ENCODE peak calls at places on chromosome 10, in ten cellular contexts. One of them, this sample, is unnamed.
A peak's percentile ranks its signal among the peaks of the same experiment; 100 is the strongest.

GRCh38 chr10:129949411-129950335 is 14.4 kb downstream of the EBF3 start:
- DNase-seq in astrocyte of the spinal cord: no peak
- DNase-seq in heart right ventricle: peak; percentile 82
- DNase-seq in psoas muscle: peak; percentile 80
- DNase-seq in fibroblast of mammary gland: peak; percentile 67
- DNase-seq in left ventricle myocardium inferior: peak; percentile 83
- DNase-seq in HepG2: no peak
- DNase-seq in fibroblast of pulmonary artery: peak; percentile 85
- DNase-seq in GM06990: no peak
- DNase-seq in PC-3: no peak
- DNase-seq in this sample: no peak

GRCh38 chr10:33155720-33156638 is 178.5 kb downstream of the NRP1 start:
- DNase-seq in HepG2: peak; percentile 99
- DNase-seq in fibroblast of mammary gland: peak; percentile 88
- DNase-seq in left ventricle myocardium inferior: no peak
- DNase-seq in heart right ventricle: no peak
- DNase-seq in PC-3: peak; percentile 100
- DNase-seq in psoas muscle: no peak
- DNase-seq in astrocyte of the spinal cord: peak; percentile 72
- DNase-seq in fibroblast of pulmonary artery: peak; percentile 72
- DNase-seq in GM06990: no peak
- DNase-seq in this sample: peak; percentile 83

GRCh38 chr10:100232101-100232500 is 2.7 kb upstream of the CHUK start:
- DNase-seq in psoas muscle: no peak
- DNase-seq in heart right ventricle: no peak
- DNase-seq in astrocyte of the spinal cord: no peak
- DNase-seq in PC-3: no peak
- DNase-seq in HepG2: no peak
- DNase-seq in fibroblast of mammary gland: peak; percentile 54
- DNase-seq in fibroblast of pulmonary artery: no peak
- DNase-seq in GM06990: no peak
- DNase-seq in left ventricle myocardium inferior: no peak
- DNase-seq in this sample: no peak

GRCh38 chr10:96025566-96025965 is 17.8 kb upstream of the CCNJ start:
- DNase-seq in fibroblast of mammary gland: peak; percentile 9
- DNase-seq in GM06990: peak; percentile 22
- DNase-seq in astrocyte of the spinal cord: no peak
- DNase-seq in PC-3: peak; percentile 26
- DNase-seq in left ventricle myocardium inferior: no peak
- DNase-seq in psoas muscle: no peak
- DNase-seq in fibroblast of pulmonary artery: peak; percentile 3
- DNase-seq in heart right ventricle: no peak
- DNase-seq in HepG2: peak; percentile 32
- DNase-seq in this sample: no peak

GRCh38 chr10:73469579-73469978 is 26.2 kb downstream of the PPP3CB start:
- DNase-seq in HepG2: no peak
- DNase-seq in left ventricle myocardium inferior: no peak
- DNase-seq in fibroblast of mammary gland: no peak
- DNase-seq in GM06990: no peak
- DNase-seq in heart right ventricle: no peak
- DNase-seq in PC-3: no peak
- DNase-seq in fibroblast of pulmonary artery: no peak
- DNase-seq in psoas muscle: no peak
- DNase-seq in astrocyte of the spinal cord: no peak
- DNase-seq in this sample: no peak

GRCh38 chr10:102633282-102633681 is 11.0 kb upstream of the TRIM8 start:
- DNase-seq in fibroblast of mammary gland: peak; percentile 63
- DNase-seq in HepG2: no peak
- DNase-seq in astrocyte of the spinal cord: peak; percentile 49
- DNase-seq in heart right ventricle: no peak
- DNase-seq in GM06990: no peak
- DNase-seq in left ventricle myocardium inferior: peak; percentile 48
- DNase-seq in fibroblast of pulmonary artery: peak; percentile 92
- DNase-seq in psoas muscle: peak; percentile 59
- DNase-seq in PC-3: peak; percentile 26
- DNase-seq in this sample: no peak

GRCh38 chr10:107081644-107082043 is 82.9 kb downstream of the SORCS1 start:
- DNase-seq in PC-3: no peak
- DNase-seq in left ventricle myocardium inferior: no peak
- DNase-seq in fibroblast of pulmonary artery: no peak
- DNase-seq in heart right ventricle: no peak
- DNase-seq in GM06990: no peak
- DNase-seq in astrocyte of the spinal cord: no peak
- DNase-seq in fibroblast of mammary gland: no peak
- DNase-seq in HepG2: no peak
- DNase-seq in psoas muscle: no peak
- DNase-seq in this sample: no peak

GRCh38 chr10:123136221-123136805 is 543 bp downstream of the HMX3 start:
- DNase-seq in heart right ventricle: no peak
- DNase-seq in fibroblast of pulmonary artery: no peak
- DNase-seq in GM06990: peak; percentile 62
- DNase-seq in astrocyte of the spinal cord: no peak
- DNase-seq in HepG2: no peak
- DNase-seq in fibroblast of mammary gland: no peak
- DNase-seq in left ventricle myocardium inferior: no peak
- DNase-seq in psoas muscle: no peak
- DNase-seq in PC-3: no peak
- DNase-seq in this sample: no peak

GRCh38 chr10:48606530-48607355 is 1.9 kb upstream of the ARHGAP22 start:
- DNase-seq in PC-3: peak; percentile 99
- DNase-seq in astrocyte of the spinal cord: peak; percentile 92
- DNase-seq in psoas muscle: peak; percentile 66
- DNase-seq in left ventricle myocardium inferior: no peak
- DNase-seq in fibroblast of pulmonary artery: peak; percentile 97
- DNase-seq in HepG2: no peak
- DNase-seq in fibroblast of mammary gland: peak; percentile 99
- DNase-seq in GM06990: no peak
- DNase-seq in heart right ventricle: no peak
- DNase-seq in this sample: no peak

GRCh38 chr10:113922787-113923570 is 68.5 kb downstream of the NHLRC2 start:
- DNase-seq in fibroblast of pulmonary artery: no peak
- DNase-seq in left ventricle myocardium inferior: no peak
- DNase-seq in astrocyte of the spinal cord: no peak
- DNase-seq in psoas muscle: no peak
- DNase-seq in fibroblast of mammary gland: no peak
- DNase-seq in heart right ventricle: no peak
- DNase-seq in PC-3: no peak
- DNase-seq in GM06990: peak; percentile 13
- DNase-seq in HepG2: no peak
- DNase-seq in this sample: no peak

GRCh38 chr10:64191304-64191703 is 670.1 kb downstream of the REEP3 start:
- DNase-seq in HepG2: no peak
- DNase-seq in heart right ventricle: no peak
- DNase-seq in GM06990: no peak
- DNase-seq in fibroblast of mammary gland: no peak
- DNase-seq in left ventricle myocardium inferior: no peak
- DNase-seq in psoas muscle: no peak
- DNase-seq in fibroblast of pulmonary artery: no peak
- DNase-seq in PC-3: no peak
- DNase-seq in astrocyte of the spinal cord: no peak
- DNase-seq in this sample: no peak

GRCh38 chr10:97585439-97585811 is 1.2 kb downstream of the HOGA1 start:
- DNase-seq in heart right ventricle: no peak
- DNase-seq in psoas muscle: peak; percentile 48
- DNase-seq in GM06990: no peak
- DNase-seq in left ventricle myocardium inferior: no peak
- DNase-seq in HepG2: no peak
- DNase-seq in fibroblast of mammary gland: no peak
- DNase-seq in astrocyte of the spinal cord: no peak
- DNase-seq in fibroblast of pulmonary artery: no peak
- DNase-seq in PC-3: no peak
- DNase-seq in this sample: no peak

GRCh38 chr10:97583476-97583875 is 713 bp upstream of the HOGA1 start:
- DNase-seq in PC-3: no peak
- DNase-seq in fibroblast of mammary gland: no peak
- DNase-seq in HepG2: no peak
- DNase-seq in fibroblast of pulmonary artery: no peak
- DNase-seq in left ventricle myocardium inferior: no peak
- DNase-seq in psoas muscle: peak; percentile 56
- DNase-seq in GM06990: no peak
- DNase-seq in astrocyte of the spinal cord: no peak
- DNase-seq in heart right ventricle: no peak
- DNase-seq in this sample: no peak

GRCh38 chr10:97582169-97582568 is 2.0 kb upstream of the HOGA1 start:
- DNase-seq in astrocyte of the spinal cord: no peak
- DNase-seq in HepG2: no peak
- DNase-seq in fibroblast of pulmonary artery: no peak
- DNase-seq in PC-3: no peak
- DNase-seq in GM06990: no peak
- DNase-seq in psoas muscle: peak; percentile 53
- DNase-seq in left ventricle myocardium inferior: no peak
- DNase-seq in heart right ventricle: no peak
- DNase-seq in fibroblast of mammary gland: no peak
- DNase-seq in this sample: no peak

GRCh38 chr10:97584798-97585438 is 729 bp downstream of the HOGA1 start:
- DNase-seq in HepG2: peak; percentile 18
- DNase-seq in GM06990: no peak
- DNase-seq in heart right ventricle: no peak
- DNase-seq in psoas muscle: peak; percentile 57
- DNase-seq in astrocyte of the spinal cord: no peak
- DNase-seq in fibroblast of pulmonary artery: no peak
- DNase-seq in PC-3: no peak
- DNase-seq in left ventricle myocardium inferior: peak; percentile 48
- DNase-seq in fibroblast of mammary gland: no peak
- DNase-seq in this sample: no peak

DNA sequence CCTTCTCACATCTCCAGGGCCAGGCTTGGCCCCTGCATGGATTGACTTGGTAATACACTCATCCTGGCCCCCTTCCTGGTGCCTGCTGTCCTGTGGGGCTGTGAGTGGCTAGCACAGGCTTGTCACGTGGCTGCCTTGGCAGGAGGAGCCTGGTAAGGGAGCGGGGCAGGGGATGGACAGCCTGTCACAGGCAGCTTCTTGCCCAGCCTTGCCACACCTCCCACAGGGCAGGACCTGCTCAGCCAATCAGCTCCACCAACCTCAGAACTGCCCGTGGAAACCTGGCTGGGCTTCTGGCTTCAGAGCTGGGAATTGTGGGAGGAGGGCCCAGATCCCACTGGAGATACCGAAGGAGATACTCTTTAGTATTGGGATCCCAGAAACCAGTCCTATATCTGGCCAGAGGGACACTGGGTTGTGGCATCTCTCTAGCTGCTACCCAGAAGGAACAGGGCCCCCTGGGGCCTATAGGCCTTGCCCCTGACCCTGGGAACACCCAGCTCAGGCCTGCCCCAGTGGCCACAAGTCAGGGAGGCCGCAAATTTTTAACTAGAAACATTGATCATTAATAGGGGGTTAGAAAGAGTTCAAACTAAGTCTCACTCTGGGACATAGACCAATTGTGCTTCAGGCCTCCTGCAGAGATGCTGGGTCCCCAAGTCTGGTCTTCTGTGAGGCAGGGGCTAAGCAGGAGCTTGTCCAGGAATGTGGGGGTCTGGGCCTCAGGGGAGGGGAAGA is at the start of gene HOGA1:
- DNase-seq in astrocyte of the spinal cord: peak; percentile 73
- DNase-seq in heart right ventricle: peak; percentile 83
- DNase-seq in left ventricle myocardium inferior: peak; percentile 86
- DNase-seq in GM06990: no peak
- DNase-seq in fibroblast of pulmonary artery: peak; percentile 60
- DNase-seq in psoas muscle: peak; percentile 96
- DNase-seq in fibroblast of mammary gland: peak; percentile 73
- DNase-seq in HepG2: peak; percentile 91
- DNase-seq in PC-3: peak; percentile 35
- DNase-seq in this sample: peak; percentile 97
- H3K4me3 ChIP-seq in astrocyte of the spinal cord: no peak within 1 kb of the TSS
- H3K4me3 ChIP-seq in heart right ventricle: no peak within 1 kb of the TSS
- H3K4me3 ChIP-seq in left ventricle myocardium inferior: peak within 1 kb of the TSS; percentile 47
- H3K4me3 ChIP-seq in GM06990: no peak within 1 kb of the TSS
- H3K4me3 ChIP-seq in fibroblast of pulmonary artery: no peak within 1 kb of the TSS
- H3K4me3 ChIP-seq in psoas muscle: peak within 1 kb of the TSS; percentile 2
- H3K4me3 ChIP-seq in fibroblast of mammary gland: no peak within 1 kb of the TSS
- H3K4me3 ChIP-seq in HepG2: peak within 1 kb of the TSS; percentile 48
- H3K4me3 ChIP-seq in PC-3: no peak within 1 kb of the TSS
- H3K4me3 ChIP-seq in this sample: peak within 1 kb of the TSS; percentile 55

GRCh38 chr10:68988530-68989316 is at the start of gene KIFBP:
- DNase-seq in fibroblast of mammary gland: peak; percentile 98
- DNase-seq in left ventricle myocardium inferior: peak; percentile 91
- DNase-seq in psoas muscle: peak; percentile 94
- DNase-seq in HepG2: peak; percentile 95
- DNase-seq in PC-3: peak; percentile 99
- DNase-seq in GM06990: peak; percentile 83
- DNase-seq in fibroblast of pulmonary artery: peak; percentile 98
- DNase-seq in heart right ventricle: peak; percentile 84
- DNase-seq in astrocyte of the spinal cord: peak; percentile 98
- DNase-seq in this sample: peak; percentile 98
- TF ChIP-seq CTCF in fibroblast of mammary gland: peak; percentile 47
- TF ChIP-seq CTCF in left ventricle myocardium inferior: peak; percentile 60
- TF ChIP-seq CTCF in psoas muscle: peak; percentile 40
- TF ChIP-seq CTCF in HepG2: peak; percentile 75
- TF ChIP-seq CTCF in PC-3: peak; percentile 73
- TF ChIP-seq CTCF in GM06990: peak; percentile 70
- TF ChIP-seq CTCF in fibroblast of pulmonary artery: peak; percentile 59
- TF ChIP-seq CTCF in heart right ventricle: peak; percentile 79
- TF ChIP-seq CTCF in astrocyte of the spinal cord: peak; percentile 65
- TF ChIP-seq CTCF in this sample: peak; percentile 58

DNA sequence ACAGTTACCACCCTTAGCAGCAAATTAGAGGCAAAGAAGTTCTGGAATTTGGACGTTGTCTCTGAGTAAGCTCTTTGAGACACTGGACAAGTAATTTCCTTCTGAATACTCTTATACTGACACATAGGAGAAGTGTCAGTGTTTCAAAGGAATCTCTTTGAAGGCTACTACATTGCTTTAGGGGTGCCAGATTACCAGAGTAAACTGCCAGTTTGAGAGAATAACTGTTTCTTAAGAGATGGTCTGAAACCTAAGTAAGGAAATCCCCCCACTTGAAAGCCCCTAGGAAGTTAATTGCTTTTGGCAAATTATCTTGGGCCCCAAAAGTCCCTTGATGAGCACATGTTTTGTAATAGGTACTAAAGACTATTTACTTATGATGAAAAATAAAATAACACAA is 3.4 kb downstream of the FAS start:
- DNase-seq in left ventricle myocardium inferior: no peak
- DNase-seq in heart right ventricle: no peak
- DNase-seq in fibroblast of pulmonary artery: no peak
- DNase-seq in HepG2: no peak
- DNase-seq in fibroblast of mammary gland: peak; percentile 44
- DNase-seq in PC-3: no peak
- DNase-seq in GM06990: no peak
- DNase-seq in psoas muscle: no peak
- DNase-seq in astrocyte of the spinal cord: peak; percentile 8
- DNase-seq in this sample: no peak
- H3K4me3 ChIP-seq in left ventricle myocardium inferior: peak overlapping the region; percentile 86
- H3K4me3 ChIP-seq in heart right ventricle: peak overlapping the region; percentile 84
- H3K4me3 ChIP-seq in fibroblast of pulmonary artery: peak overlapping the region; percentile 88
- H3K4me3 ChIP-seq in HepG2: no peak overlapping the region
- H3K4me3 ChIP-seq in fibroblast of mammary gland: peak overlapping the region; percentile 5
- H3K4me3 ChIP-seq in PC-3: no peak overlapping the region
- H3K4me3 ChIP-seq in GM06990: peak overlapping the region; percentile 95
- H3K4me3 ChIP-seq in psoas muscle: peak overlapping the region; percentile 92
- H3K4me3 ChIP-seq in astrocyte of the spinal cord: no peak overlapping the region
- H3K4me3 ChIP-seq in this sample: no peak overlapping the region

DNA sequence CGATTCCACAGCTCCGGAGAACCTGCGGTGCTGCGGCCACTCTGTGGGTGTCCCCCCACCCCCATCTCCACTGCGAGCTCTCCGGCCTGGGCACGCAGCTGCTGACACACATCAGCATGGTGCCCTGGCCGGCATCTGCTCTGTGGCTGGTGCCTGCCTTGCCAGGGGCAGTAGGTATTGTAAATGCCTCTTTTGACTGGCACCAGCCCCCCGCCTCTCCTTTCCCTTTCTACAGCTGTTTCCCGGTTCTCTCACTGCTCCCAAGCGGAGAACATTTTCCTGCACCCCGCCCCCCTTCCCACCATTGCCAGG is 357.1 kb upstream of the ZNF32 start:
- DNase-seq in left ventricle myocardium inferior: no peak
- DNase-seq in PC-3: no peak
- DNase-seq in heart right ventricle: no peak
- DNase-seq in psoas muscle: no peak
- DNase-seq in astrocyte of the spinal cord: no peak
- DNase-seq in fibroblast of mammary gland: no peak
- DNase-seq in HepG2: no peak
- DNase-seq in GM06990: no peak
- DNase-seq in fibroblast of pulmonary artery: no peak
- DNase-seq in this sample: no peak
- TF ChIP-seq CTCF in left ventricle myocardium inferior: no peak
- TF ChIP-seq CTCF in PC-3: no peak
- TF ChIP-seq CTCF in heart right ventricle: no peak
- TF ChIP-seq CTCF in psoas muscle: no peak
- TF ChIP-seq CTCF in astrocyte of the spinal cord: no peak
- TF ChIP-seq CTCF in fibroblast of mammary gland: no peak
- TF ChIP-seq CTCF in HepG2: no peak
- TF ChIP-seq CTCF in GM06990: no peak
- TF ChIP-seq CTCF in fibroblast of pulmonary artery: no peak
- TF ChIP-seq CTCF in this sample: no peak

This sample was measured in LNCaP clone FGC.